ENCODE peak calls at places on chromosomes 1 and 21, in ten cellular contexts. S is transverse colon; D is SW 1271; K is naive B cell; L is activated naive CD4-positive, alpha-beta T cell treated with Interleukin-2 at 50 U/mL for 16 hours; G is stimulated activated CD4-positive, alpha-beta T cell treated with anti-CD3 and anti-CD28 coated beads, Interleukin-4, amount 100 ng/mL, for 1 hour; P is AG10803; U is caudate nucleus; R is COR-L47; F is hepatocyte. N is an unnamed sample.

GRCh38 chr1:228463559-228464455 is 23.4 kb upstream of the RNF187 start:
- DNase-seq in R (peak; percentile 31), D (no peak), G (peak; percentile 42), U (no peak), K (no peak), F (peak; percentile 34), S (peak; percentile 39), L (peak; percentile 60), P (no peak), N (no peak)

GRCh38 chr1:66758247-66758755 is 6.0 kb downstream of the DYNLT5 start:
- DNase-seq in U (no peak), R (no peak), F (no peak), G (no peak), K (peak; percentile 48), D (no peak), P (peak; percentile 17), L (no peak), S (no peak), N (no peak)

GRCh38 chr1:63698001-63698838 is 75.6 kb upstream of the ROR1 start:
- DNase-seq in R (no peak), F (peak; percentile 46), D (no peak), P (peak; percentile 69), S (peak; percentile 37), K (no peak), L (no peak), G (no peak), U (peak; percentile 20), N (peak; percentile 55)

GRCh38 chr1:116260096-116260495 is 112.9 kb upstream of the ATP1A1 start:
- DNase-seq in G (no peak), S (no peak), R (no peak), P (no peak), F (no peak), D (no peak), K (no peak), L (no peak), U (no peak), N (no peak)

GRCh38 chr1:225870883-225871282 is 11.3 kb downstream of the TMEM63A start:
- DNase-seq in S (no peak), G (no peak), L (no peak), K (no peak), U (no peak), D (no peak), R (peak; percentile 55), F (no peak), P (no peak), N (no peak)

GRCh38 chr21:38322551-38322950 is 65.8 kb downstream of the KCNJ15 start:
- DNase-seq in S (no peak), G (no peak), D (no peak), L (no peak), K (no peak), U (no peak), F (no peak), R (no peak), P (peak; percentile 85), N (no peak)

GRCh38 chr1:36126797-36127500 is 1.9 kb upstream of the COL8A2 start:
- DNase-seq in F (no peak), L (no peak), S (no peak), D (no peak), U (no peak), R (no peak), G (no peak), K (no peak), P (no peak), N (no peak)

GRCh38 chr1:22628698-22629444 is 7.6 kb upstream of the C1QA start:
- DNase-seq in S (no peak), R (no peak), U (no peak), F (no peak), G (no peak), K (no peak), D (no peak), P (no peak), L (no peak), N (no peak)

GRCh38 chr1:160850541-160850940 is 12.1 kb downstream of the CD244 start:
- DNase-seq in L (no peak), P (no peak), G (no peak), R (no peak), K (no peak), S (no peak), U (no peak), F (no peak), D (no peak), N (no peak)

N was measured in HT-29.